ENCODE peak calls at places on chromosomes 5 and 9, in ten cellular contexts. K is prostate gland, S is stomach, A is sigmoid colon, M is esophagus muscularis mucosa, Y is GM12892, U is transverse colon, E is suprapubic skin, H is GM12878, Q is breast epithelium. O is an unnamed sample.

GRCh38 chr9:136787690-136788400 is 3.3 kb upstream of the TMEM141 start:
- DNase-seq in H (no peak), S (peak), E (no peak), A (peak), M (no peak), K (peak), Y (no peak), U (peak), Q (no peak), O (peak)

GRCh38 chr5:171405615-171406014 is 13.8 kb upstream of the FGF18 start:
- DNase-seq in M (no peak), H (no peak), K (no peak), Q (no peak), Y (no peak), A (no peak), S (no peak), E (no peak), U (no peak), O (no peak)

GRCh38 chr9:133605856-133606721 is 3.1 kb downstream of the FAM163B start:
- DNase-seq in S (no peak), M (no peak), E (no peak), Y (no peak), A (no peak), H (no peak), U (no peak), Q (no peak), K (no peak), O (no peak)

GRCh38 chr9:105067895-105068580 is 140.1 kb upstream of the ABCA1 start:
- DNase-seq in H (no peak), E (no peak), U (no peak), A (no peak), Y (no peak), M (no peak), K (no peak), S (no peak), Q (no peak), O (no peak)

GRCh38 chr5:13403351-13403750 is 541.1 kb downstream of the DNAH5 start:
- DNase-seq in S (no peak), A (no peak), Y (no peak), U (no peak), Q (no peak), M (no peak), H (no peak), K (no peak), E (no peak), O (no peak)

GRCh38 chr5:56247596-56247995 is 14.5 kb upstream of the ANKRD55 start:
- DNase-seq in U (no peak), K (no peak), Y (no peak), S (no peak), M (no peak), A (no peak), Q (no peak), H (no peak), E (no peak), O (peak)

GRCh38 chr5:90590-91547 is 1.1 kb upstream of the PLEKHG4B start:
- DNase-seq in M (no peak), Q (no peak), H (no peak), E (no peak), Y (no peak), S (peak), K (peak), U (no peak), A (no peak), O (no peak)

GRCh38 chr5:79021753-79022152 is 36.6 kb upstream of the ARSB start:
- DNase-seq in M (no peak), Q (no peak), H (no peak), Y (no peak), A (no peak), K (no peak), U (no peak), S (no peak), E (no peak), O (no peak)

GRCh38 chr9:125609744-125610143 is 97.3 kb downstream of the MAPKAP1 start:
- DNase-seq in S (no peak), A (no peak), K (no peak), E (no peak), Q (no peak), Y (no peak), M (no peak), H (no peak), U (no peak), O (no peak)

GRCh38 chr5:96597441-96598020 is 64.6 kb upstream of the CAST start:
- DNase-seq in S (no peak), M (no peak), H (no peak), Q (no peak), Y (no peak), U (no peak), E (no peak), K (no peak), A (no peak), O (peak)

GRCh38 chr9:93958875-93959682 is 3.9 kb upstream of the BARX1 start:
- DNase-seq in S (no peak), Q (no peak), M (no peak), E (no peak), K (no peak), H (no peak), Y (no peak), A (peak), U (no peak), O (peak)

GRCh38 chr9:36100532-36100931 is 36.0 kb upstream of the GLIPR2 start:
- DNase-seq in S (no peak), E (no peak), Q (no peak), Y (no peak), H (no peak), K (no peak), M (no peak), U (no peak), A (no peak), O (no peak)

GRCh38 chr5:2847608-2848007 is 96.1 kb upstream of the IRX2 start:
- DNase-seq in Y (no peak), K (no peak), Q (no peak), U (no peak), S (no peak), A (no peak), M (peak), H (no peak), E (no peak), O (no peak)

GRCh38 chr5:57862471-57863282 is 380.1 kb upstream of the ACTBL2 start:
- DNase-seq in Q (peak), K (peak), M (no peak), S (no peak), E (no peak), Y (no peak), H (no peak), A (no peak), U (no peak), O (no peak)

GRCh38 chr9:31185831-31186230 is 1198.6 kb upstream of the ACO1 start:
- DNase-seq in S (no peak), E (no peak), A (no peak), U (no peak), H (no peak), M (no peak), Y (no peak), K (no peak), Q (no peak), O (no peak)

GRCh38 chr5:172274951-172275753 is 8.4 kb downstream of the UBTD2 start:
- DNase-seq in E (no peak), H (peak), A (no peak), Q (no peak), Y (no peak), K (no peak), U (no peak), S (no peak), M (no peak), O (no peak)

GRCh38 chr5:42951169-42951846 is 88.8 kb downstream of the ANXA2R start:
- DNase-seq in U (peak), A (no peak), S (peak), Q (no peak), E (peak), Y (peak), K (peak), M (no peak), H (peak), O (peak)

GRCh38 chr9:18297532-18297872 is 176.5 kb upstream of the ADAMTSL1 start:
- DNase-seq in M (no peak), A (no peak), U (no peak), K (no peak), Q (no peak), Y (no peak), E (no peak), H (no peak), S (no peak), O (no peak)

GRCh38 chr5:68215888-68216736 is 556 bp downstream of the PIK3R1 start:
- DNase-seq in U (peak), E (no peak), Q (no peak), M (no peak), K (peak), S (peak), Y (peak), A (peak), H (no peak), O (no peak)

GRCh38 chr5:176713409-176713808 is 66.1 kb downstream of the TSPAN17 start:
- DNase-seq in S (no peak), Y (no peak), K (no peak), H (no peak), U (no peak), M (no peak), A (no peak), Q (no peak), E (no peak), O (no peak)

GRCh38 chr5:74131256-74131655 is 505.3 kb downstream of the ARHGEF28 start:
- DNase-seq in Y (no peak), S (no peak), H (no peak), E (no peak), K (no peak), A (no peak), M (no peak), U (no peak), Q (no peak), O (no peak)

GRCh38 chr5:147534172-147534951 is 24.5 kb upstream of the DPYSL3 start:
- DNase-seq in H (no peak), Y (no peak), Q (no peak), U (no peak), M (no peak), E (no peak), A (no peak), S (no peak), K (no peak), O (no peak)

GRCh38 chr5:168749391-168750100 is 170.4 kb upstream of the PANK3 start:
- DNase-seq in Y (no peak), S (no peak), Q (no peak), H (no peak), U (no peak), M (no peak), K (no peak), E (no peak), A (no peak), O (no peak)

GRCh38 chr9:35749515-35750255 is 598 bp downstream of the RGP1 start:
- DNase-seq in H (no peak), Y (no peak), E (no peak), A (no peak), Q (peak), U (peak), K (peak), M (no peak), S (peak), O (peak)

GRCh38 chr9:114827658-114828360 is 22.0 kb upstream of the TNFSF15 start:
- DNase-seq in Y (no peak), K (no peak), H (no peak), E (no peak), Q (no peak), A (no peak), U (no peak), S (no peak), M (peak), O (no peak)

GRCh38 chr9:137435381-137435891 is 5.7 kb downstream of the ENTPD8 start:
- DNase-seq in A (no peak), E (peak), K (no peak), H (no peak), Y (no peak), Q (no peak), U (no peak), S (no peak), M (no peak), O (no peak)

GRCh38 chr5:111997308-111998159 is 240.5 kb upstream of the NREP start:
- DNase-seq in K (no peak), S (no peak), H (no peak), U (no peak), E (peak), M (no peak), A (no peak), Q (no peak), Y (no peak), O (no peak)

GRCh38 chr5:60883229-60883628 is 39.2 kb upstream of the ELOVL7 start:
- DNase-seq in K (no peak), H (no peak), E (no peak), U (no peak), Y (no peak), S (no peak), M (no peak), Q (no peak), A (no peak), O (no peak)

GRCh38 chr9:99573052-99573451 is 248.6 kb upstream of the NR4A3 start:
- DNase-seq in Y (no peak), K (no peak), S (no peak), A (peak), U (no peak), E (no peak), H (no peak), M (no peak), Q (no peak), O (no peak)

GRCh38 chr5:109407913-109408312 is 1.9 kb downstream of the PJA2 start:
- DNase-seq in Q (no peak), A (no peak), S (no peak), H (no peak), M (no peak), U (no peak), E (no peak), Y (no peak), K (no peak), O (no peak)

GRCh38 chr5:132190161-132190817 is 37.4 kb downstream of the P4HA2 start:
- DNase-seq in M (peak), H (no peak), A (no peak), K (peak), Y (no peak), Q (no peak), S (no peak), U (no peak), E (no peak), O (peak)

GRCh38 chr5:135308752-135309151 is 90.3 kb downstream of the MACROH2A1 start:
- DNase-seq in K (peak), Q (no peak), M (no peak), A (no peak), E (no peak), U (no peak), Y (no peak), H (no peak), S (no peak), O (no peak)

GRCh38 chr5:135095871-135096270 is 61.8 kb upstream of the PITX1 start:
- DNase-seq in H (no peak), E (no peak), S (no peak), U (no peak), A (peak), M (no peak), Y (no peak), Q (no peak), K (no peak), O (no peak)

GRCh38 chr9:130490981-130491380 is 46.2 kb downstream of the ASS1 start:
- DNase-seq in A (no peak), Q (no peak), H (no peak), M (no peak), Y (no peak), U (no peak), K (no peak), E (no peak), S (no peak), O (no peak)

GRCh38 chr9:129182625-129183494 is 4.8 kb upstream of the IER5L start:
- DNase-seq in A (no peak), Q (no peak), S (no peak), U (peak), Y (no peak), M (no peak), H (no peak), E (no peak), K (no peak), O (no peak)

GRCh38 chr5:109701779-109702178 is 12.1 kb downstream of the MAN2A1 start:
- DNase-seq in H (no peak), S (no peak), M (no peak), A (no peak), U (no peak), Q (no peak), E (no peak), Y (no peak), K (no peak), O (no peak)

GRCh38 chr5:122007445-122008010 is 45.8 kb downstream of the SRFBP1 start:
- DNase-seq in U (no peak), H (no peak), K (no peak), E (no peak), Y (no peak), S (no peak), A (no peak), M (no peak), Q (no peak), O (no peak)

GRCh38 chr9:131203438-131204219 is 72.7 kb downstream of the FAM78A start:
- DNase-seq in K (no peak), Y (no peak), U (no peak), E (no peak), H (no peak), A (no peak), M (no peak), S (no peak), Q (no peak), O (peak)

GRCh38 chr5:93585054-93585751 is 2.2 kb downstream of the NR2F1 start:
- DNase-seq in Q (no peak), E (no peak), U (no peak), M (peak), S (no peak), K (no peak), H (no peak), Y (no peak), A (peak), O (peak)

GRCh38 chr5:142982821-142983200 is 212.6 kb downstream of the ARHGAP26 start:
- DNase-seq in U (no peak), K (no peak), A (no peak), E (no peak), Y (no peak), H (no peak), M (no peak), Q (no peak), S (no peak), O (no peak)

GRCh38 chr5:77491783-77492652 is at the start of gene WDR41:
- DNase-seq in Y (peak), Q (peak), U (peak), M (peak), S (peak), K (peak), E (peak), H (peak), A (peak), O (peak)
- TF ChIP-seq POLR2A in Y (peak), Q (peak), U (peak), M (no peak), S (peak), K (peak), E (peak), H (peak), A (peak), O (peak)

GRCh38 chr5:25415970-25416369 is 771.2 kb upstream of the CDH10 start:
- DNase-seq in E (no peak), M (no peak), Y (no peak), S (no peak), Q (no peak), A (no peak), K (no peak), H (no peak), U (no peak), O (no peak)
- TF ChIP-seq POLR2AphosphoS5 in E (no peak), M (no peak), Y (no peak), S (no peak), Q (no peak), A (no peak), K (no peak), H (no peak), U (no peak), O (no peak)

GRCh38 chr9:109440797-109441287 is 57.3 kb downstream of the PTPN3 start:
- DNase-seq in E (no peak), M (no peak), A (no peak), Q (peak), S (peak), K (peak), H (no peak), Y (no peak), U (peak), O (peak)
- TF ChIP-seq POLR2A in E (no peak), M (no peak), A (no peak), Q (no peak), S (no peak), K (no peak), H (no peak), Y (no peak), U (no peak), O (no peak)

GRCh38 chr5:125786021-125786420 is 637.2 kb upstream of the GRAMD2B start:
- DNase-seq in U (no peak), K (no peak), Q (no peak), S (no peak), H (no peak), Y (no peak), E (no peak), A (no peak), M (no peak), O (no peak)
- TF ChIP-seq POLR2AphosphoS5 in U (no peak), K (no peak), Q (no peak), S (no peak), H (no peak), Y (no peak), E (no peak), A (no peak), M (no peak), O (no peak)

O was measured in endothelial cell of umbilical vein.